ENCODE peak calls at places on chromosomes 6 and 20, in five cellular contexts. U is HFF-Myc, K is right atrium auricular region, D is H1, L is psoas muscle. M is an unnamed sample.

GRCh38 chr6:53244958-53245357 is 96.3 kb upstream of the GCM1 start:
- DNase-seq in L (no peak), K (no peak), U (no peak), D (no peak), M (peak)

GRCh38 chr20:44279228-44279627 is 31.8 kb downstream of the FITM2 start:
- DNase-seq in L (no peak), K (no peak), D (no peak), U (no peak), M (no peak)

GRCh38 chr6:169545956-169546355 is 155.9 kb downstream of the WDR27 start:
- DNase-seq in K (no peak), D (no peak), U (no peak), L (no peak), M (no peak)

GRCh38 chr6:42452171-42453026 is 673 bp upstream of the TRERF1 start:
- DNase-seq in K (no peak), U (no peak), D (peak), L (peak), M (peak)

GRCh38 chr20:22403860-22404608 is 180.3 kb downstream of the FOXA2 start:
- DNase-seq in K (no peak), U (no peak), D (no peak), L (no peak), M (peak)

GRCh38 chr6:157424491-157425020 is 43.6 kb downstream of the ZDHHC14 start:
- DNase-seq in U (no peak), D (no peak), L (no peak), K (no peak), M (no peak)

GRCh38 chr6:127302728-127303675 is 36.3 kb downstream of the RNF146 start:
- DNase-seq in U (peak), K (no peak), D (no peak), L (no peak), M (no peak)

GRCh38 chr6:62446647-62447316 is 160.8 kb upstream of the KHDRBS2 start:
- DNase-seq in U (no peak), L (no peak), K (no peak), D (no peak), M (no peak)

GRCh38 chr20:17669306-17669931 is 12.6 kb downstream of the RRBP1 start:
- DNase-seq in L (no peak), K (no peak), D (no peak), U (no peak), M (no peak)

GRCh38 chr6:81767163-81768000 is 14.9 kb upstream of the TENT5A start:
- DNase-seq in K (no peak), D (no peak), L (no peak), U (no peak), M (peak)

GRCh38 chr6:9204171-9204570 is 768.8 kb upstream of the SLC35B3 start:
- DNase-seq in U (peak), K (no peak), L (no peak), D (no peak), M (no peak)

GRCh38 chr20:57680934-57681914 is 28.6 kb downstream of the PMEPA1 start:
- DNase-seq in L (no peak), K (no peak), U (no peak), D (no peak), M (no peak)

GRCh38 chr6:156720739-156721714 is 56.2 kb upstream of the ARID1B start:
- DNase-seq in D (peak), L (no peak), U (no peak), K (no peak), M (peak)

GRCh38 chr20:41249371-41249770 is 68.2 kb downstream of the ZHX3 start:
- DNase-seq in D (no peak), K (peak), U (peak), L (peak), M (no peak)

GRCh38 chr6:118335325-118335724 is 212.8 kb upstream of the PLN start:
- DNase-seq in D (no peak), K (no peak), L (no peak), U (no peak), M (no peak)

DNA sequence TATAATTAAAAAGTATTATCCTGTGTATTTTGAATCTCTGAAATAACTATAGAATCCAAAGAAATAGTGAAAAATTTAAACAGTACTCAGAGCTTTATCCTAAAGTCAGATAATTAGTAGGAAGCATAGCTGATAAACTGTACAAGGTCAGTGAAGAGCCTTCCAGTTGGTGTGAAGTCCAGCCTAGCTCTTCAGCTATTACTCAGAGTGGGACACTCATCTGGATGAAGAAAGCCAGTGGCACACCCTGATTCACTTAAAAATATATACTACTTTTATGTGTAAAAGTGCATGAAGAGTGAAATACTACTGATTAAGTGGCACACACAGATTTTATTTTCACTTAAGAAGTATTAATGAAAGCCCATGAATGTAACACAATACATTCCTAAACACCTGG is 3.1 kb downstream of the IFNGR1 start:
- DNase-seq in U (no peak), D (no peak), K (no peak), L (no peak), M (no peak)
- H3K4me3 ChIP-seq in U (no peak), D (no peak), K (peak), L (peak), M (peak)

GRCh38 chr6:168149015-168149414 is 70.0 kb upstream of the FRMD1 start:
- DNase-seq in U (no peak), K (peak), L (no peak), D (no peak), M (no peak)
- TF ChIP-seq CTCF in U (no peak), K (no peak), L (no peak), D (no peak), M (no peak)

GRCh38 chr20:53933232-53933846 is 137.1 kb downstream of the BCAS1 start:
- DNase-seq in L (no peak), K (no peak), U (no peak), D (no peak), M (no peak)
- H3K4me3 ChIP-seq in L (no peak), K (no peak), U (no peak), D (no peak), M (no peak)

GRCh38 chr6:166167801-166168615 is at the start of gene TBXT:
- DNase-seq in L (no peak), D (peak), U (no peak), K (no peak), M (no peak)
- TF ChIP-seq CTCF in L (no peak), D (peak), U (no peak), K (no peak), M (no peak)

GRCh38 chr6:107489636-107490567 is at the start of gene SOBP:
- DNase-seq in K (peak), U (no peak), L (peak), D (peak), M (peak)
- H3K4me3 ChIP-seq in K (peak), U (peak), L (peak), D (peak), M (peak)

DNA sequence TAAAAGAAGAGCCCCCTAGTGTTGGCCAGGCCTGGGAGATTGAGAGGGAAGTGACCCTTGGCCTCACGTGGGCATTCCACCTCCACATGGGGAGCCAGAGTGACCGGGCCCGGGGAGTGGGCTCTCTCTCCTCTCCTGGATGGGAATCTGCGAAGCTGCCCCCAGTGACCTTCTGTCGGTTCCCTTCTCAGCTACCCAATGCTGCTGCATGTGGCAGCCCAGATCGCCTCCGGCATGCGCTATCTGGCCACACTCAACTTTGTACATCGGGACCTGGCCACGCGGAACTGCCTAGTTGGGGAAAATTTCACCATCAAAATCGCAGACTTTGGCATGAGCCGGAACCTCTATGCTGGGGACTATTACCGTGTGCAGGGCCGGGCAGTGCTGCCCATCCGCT is 10.1 kb upstream of the GTF2H4 start:
- DNase-seq in L (no peak), D (no peak), K (no peak), U (no peak), M (peak)
- TF ChIP-seq CTCF in L (no peak), D (no peak), K (no peak), U (no peak), M (no peak)

GRCh38 chr6:33632603-33633039 is 11.5 kb downstream of the ITPR3 start:
- DNase-seq in U (no peak), L (peak), D (peak), K (no peak), M (peak)
- H3K4me3 ChIP-seq in U (no peak), L (no peak), D (peak), K (no peak), M (peak)

DNA sequence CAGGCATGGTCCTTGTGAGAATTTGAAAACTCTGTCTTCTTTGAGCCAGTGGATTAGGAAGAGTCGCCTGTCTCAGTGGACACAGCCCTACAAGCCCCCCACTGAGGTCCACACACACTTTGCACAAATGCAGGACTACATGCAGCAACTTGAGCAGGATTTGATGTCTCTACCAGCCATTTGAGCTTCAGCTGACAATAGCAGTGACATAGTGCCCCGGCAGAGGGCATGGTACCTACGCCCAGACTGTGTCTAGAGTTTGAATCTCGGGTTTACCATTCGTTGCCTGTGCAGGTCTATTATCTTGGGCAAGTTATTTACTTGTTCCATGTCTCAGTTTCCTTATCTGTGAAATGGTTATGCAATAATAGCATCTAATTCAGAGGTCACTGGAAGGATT is 580.1 kb downstream of the TFAP2B start:
- DNase-seq in L (no peak), K (no peak), D (no peak), U (no peak), M (no peak)
- TF ChIP-seq CTCF in L (no peak), K (no peak), D (no peak), U (no peak), M (no peak)

DNA sequence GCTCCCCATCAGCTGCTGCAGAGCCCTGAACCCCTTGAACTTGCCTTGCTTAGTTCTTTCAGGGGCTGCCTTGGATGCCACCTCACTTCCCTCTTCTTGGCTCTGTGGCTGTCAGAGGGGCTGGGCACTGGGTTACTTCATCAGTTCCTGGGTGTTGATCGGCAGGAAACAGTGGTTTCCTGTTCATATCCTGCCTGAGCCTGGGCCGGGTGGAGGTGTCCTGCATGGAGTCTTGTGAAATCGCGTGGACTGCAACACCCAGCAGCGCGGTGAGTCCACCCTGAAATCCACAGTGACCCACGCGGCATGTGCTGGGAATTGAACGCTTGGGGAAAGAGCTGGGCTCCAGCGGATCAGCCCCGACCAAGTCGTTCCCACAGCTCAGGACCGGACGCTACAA is 97.5 kb downstream of the CDH26 start:
- DNase-seq in D (no peak), L (no peak), K (peak), U (no peak), M (peak)
- H3K4me3 ChIP-seq in D (no peak), L (no peak), K (no peak), U (no peak), M (peak)

DNA sequence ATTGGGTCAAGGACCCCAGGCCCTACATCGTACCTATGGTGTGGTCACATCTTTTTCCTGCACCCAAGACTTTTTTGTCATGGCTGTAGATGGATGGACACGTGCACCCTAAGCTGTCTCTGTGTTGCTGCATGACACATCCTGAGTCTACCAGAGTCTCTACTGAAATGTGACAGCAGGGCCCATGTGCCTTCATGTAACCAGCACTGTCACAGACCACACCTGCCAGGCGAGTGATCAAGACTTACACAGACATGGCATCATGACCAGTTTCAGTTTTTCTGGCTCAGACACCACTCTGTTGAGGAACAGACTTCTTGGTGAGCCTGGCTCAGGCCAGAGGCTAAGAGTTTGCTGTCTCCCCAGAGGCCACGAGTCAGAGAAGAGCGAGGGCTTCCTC is 7.6 kb downstream of the PRND start:
- DNase-seq in U (no peak), D (no peak), L (no peak), K (no peak), M (no peak)
- TF ChIP-seq CTCF in U (no peak), D (no peak), L (no peak), K (no peak), M (no peak)

M was measured in lower lobe of right lung.